ENCODE peak calls at places on chromosomes 12 and 14, in seven cellular contexts. C is activated CD4-positive, alpha-beta memory T cell treated with anti-CD3 and anti-CD28 coated beads, Interleukin-2, amount 10 ng/mL, durations not matched to agents 7 days and 5 days; Q is cardiac fibroblast; E is astrocyte of the spinal cord; A is nephron progenitor cell; O is kidney glomerular epithelial cell; L is amniotic stem cell. G is an unnamed sample.

GRCh38 chr12:124028560-124028935 is 55.5 kb downstream of the ZNF664 start:
- DNase-seq in A (no peak), E (no peak), Q (no peak), C (no peak), O (no peak), L (no peak), G (no peak)

GRCh38 chr12:132046561-132046960 is 96.8 kb downstream of the EP400 start:
- DNase-seq in E (peak; percentile 88), A (no peak), C (no peak), O (no peak), L (peak; percentile 63), Q (peak; percentile 80), G (no peak)

GRCh38 chr14:39203659-39204606 is 28.9 kb downstream of the PNN start:
- DNase-seq in A (no peak), Q (no peak), C (no peak), O (no peak), E (no peak), L (no peak), G (no peak)

GRCh38 chr12:115639667-115640012 is 637.9 kb downstream of the MED13L start:
- DNase-seq in A (no peak), L (no peak), O (no peak), Q (no peak), E (no peak), C (no peak), G (no peak)

GRCh38 chr12:89040146-89040964 is 311.9 kb downstream of the DUSP6 start:
- DNase-seq in C (peak; percentile 90), O (no peak), L (no peak), Q (peak; percentile 67), E (peak; percentile 37), A (no peak), G (no peak)

GRCh38 chr12:54378791-54379400 is 5.6 kb downstream of the ZNF385A start:
- DNase-seq in A (peak; percentile 87), C (no peak), L (no peak), Q (peak; percentile 41), E (no peak), O (no peak), G (no peak)

GRCh38 chr12:47864646-47865235 is 40.1 kb downstream of the VDR start:
- DNase-seq in O (no peak), Q (no peak), E (no peak), A (no peak), L (no peak), C (no peak), G (no peak)

GRCh38 chr12:897386-897785 is 52.1 kb downstream of the RAD52 start:
- DNase-seq in E (no peak), L (no peak), A (no peak), C (no peak), O (no peak), Q (no peak), G (no peak)

GRCh38 chr12:6478406-6478805 is 7.9 kb upstream of the VAMP1 start:
- DNase-seq in Q (no peak), E (no peak), A (no peak), O (no peak), L (no peak), C (no peak), G (no peak)

GRCh38 chr12:56628671-56629458 is 1.3 kb downstream of the BAZ2A start:
- DNase-seq in O (peak; percentile 45), L (no peak), Q (peak; percentile 72), E (peak; percentile 46), C (peak; percentile 76), A (peak; percentile 61), G (no peak)

GRCh38 chr12:55072093-55072492 is 52.3 kb downstream of the NEUROD4 start:
- DNase-seq in L (no peak), E (no peak), Q (peak; percentile 29), O (no peak), A (peak; percentile 27), C (peak; percentile 81), G (peak; percentile 59)

GRCh38 chr14:60349663-60350365 is 100.8 kb downstream of the PPM1A start:
- DNase-seq in O (peak; percentile 37), A (peak; percentile 18), C (no peak), L (peak; percentile 28), E (peak; percentile 64), Q (peak; percentile 71), G (peak; percentile 60)

GRCh38 chr12:389138-390096 is at the start of gene KDM5A:
- DNase-seq in E (peak; percentile 96), L (no peak), C (peak; percentile 94), A (peak; percentile 89), O (no peak), Q (peak; percentile 96), G (no peak)

GRCh38 chr12:325886-326285 is 63.2 kb downstream of the KDM5A start:
- DNase-seq in L (no peak), A (no peak), O (no peak), Q (no peak), C (no peak), E (no peak), G (no peak)

GRCh38 chr12:14927267-14927666 is 11.1 kb downstream of the ERP27 start:
- DNase-seq in E (no peak), O (no peak), Q (no peak), A (no peak), L (no peak), C (no peak), G (no peak)

GRCh38 chr12:128190614-128191013 is 76.4 kb upstream of the TMEM132C start:
- DNase-seq in O (no peak), L (no peak), A (peak; percentile 80), C (no peak), Q (no peak), E (no peak), G (no peak)

GRCh38 chr12:105547786-105548185 is 217.3 kb downstream of the C12orf75 start:
- DNase-seq in Q (no peak), O (no peak), C (no peak), A (no peak), E (no peak), L (no peak), G (no peak)

GRCh38 chr12:6603095-6603567 is 4.0 kb downstream of the CHD4 start:
- DNase-seq in A (peak; percentile 26), Q (peak; percentile 38), C (peak; percentile 63), O (peak; percentile 37), E (peak; percentile 20), L (no peak), G (peak; percentile 81)

GRCh38 chr12:98416845-98417244 is 98.5 kb upstream of the TMPO start:
- DNase-seq in Q (peak; percentile 79), E (peak; percentile 44), L (no peak), C (no peak), O (peak; percentile 37), A (no peak), G (peak; percentile 34)

GRCh38 chr12:80195143-80195726 is 95.9 kb downstream of the OTOGL start:
- DNase-seq in O (peak; percentile 57), Q (peak; percentile 77), E (peak; percentile 74), C (no peak), L (peak; percentile 56), A (peak; percentile 19), G (peak; percentile 81)